ENCODE peak calls at places on chromosomes 4 and X, in nine cellular contexts. I, K, Y, C, J, O, S, F and Z are unnamed samples.

GRCh38 chr4:148443550-148444295 is 1.5 kb upstream of the NR3C2 start:
- DNase-seq in I (no peak), K (peak; percentile 50), Y (peak; percentile 38), C (peak; percentile 40), J (peak; percentile 38), O (peak; percentile 50), S (peak; percentile 34), F (peak; percentile 43), Z (no peak)

GRCh38 chrX:8914636-8915035 is 113.5 kb upstream of the FAM9A start:
- DNase-seq in I (no peak), K (no peak), Y (no peak), C (no peak), J (no peak), O (no peak), S (no peak), F (no peak), Z (no peak)

GRCh38 chr4:92776080-92776479 is 472.3 kb downstream of the GRID2 start:
- DNase-seq in I (no peak), K (no peak), Y (no peak), C (no peak), J (no peak), O (no peak), S (no peak), F (no peak), Z (no peak)

GRCh38 chr4:113878718-113879117 is 100.7 kb downstream of the ARSJ start:
- DNase-seq in I (peak; percentile 3), K (no peak), Y (peak; percentile 19), C (no peak), J (no peak), O (no peak), S (no peak), F (no peak), Z (no peak)

GRCh38 chr4:168474660-168475320 is 5.5 kb downstream of the DDX60L start:
- DNase-seq in I (no peak), K (no peak), Y (no peak), C (no peak), J (no peak), O (no peak), S (no peak), F (no peak), Z (no peak)

GRCh38 chr4:32460972-32461371 is 1740.8 kb downstream of the PCDH7 start:
- DNase-seq in I (no peak), K (no peak), Y (no peak), C (no peak), J (no peak), O (no peak), S (no peak), F (no peak), Z (no peak)

GRCh38 chrX:120236676-120237460 is 13.7 kb upstream of the ZBTB33 start:
- DNase-seq in I (no peak), K (no peak), Y (no peak), C (no peak), J (no peak), O (no peak), S (no peak), F (no peak), Z (no peak)

GRCh38 chrX:146173742-146174141 is 356.1 kb downstream of the SLITRK2 start:
- DNase-seq in I (no peak), K (no peak), Y (no peak), C (no peak), J (no peak), O (no peak), S (no peak), F (no peak), Z (no peak)

GRCh38 chr4:133513891-133514290 is 364.8 kb downstream of the PCDH10 start:
- DNase-seq in I (no peak), K (no peak), Y (no peak), C (no peak), J (no peak), O (no peak), S (no peak), F (no peak), Z (no peak)

GRCh38 chrX:147948531-147948930 is 32.6 kb upstream of the FMR1NB start:
- DNase-seq in I (no peak), K (no peak), Y (no peak), C (peak; percentile 28), J (no peak), O (peak; percentile 18), S (no peak), F (no peak), Z (no peak)

GRCh38 chr4:98341309-98341708 is 80.1 kb downstream of the RAP1GDS1 start:
- DNase-seq in I (no peak), K (no peak), Y (peak; percentile 72), C (no peak), J (no peak), O (no peak), S (no peak), F (no peak), Z (peak; percentile 35)

GRCh38 chr4:5839751-5840674 is 52.9 kb downstream of the CRMP1 start:
- DNase-seq in I (no peak), K (peak; percentile 56), Y (no peak), C (peak; percentile 29), J (no peak), O (peak; percentile 26), S (no peak), F (peak; percentile 57), Z (peak; percentile 63)

GRCh38 chr4:125314676-125315570 is at the start of gene FAT4:
- DNase-seq in I (peak; percentile 31), K (peak; percentile 91), Y (peak; percentile 89), C (peak; percentile 82), J (peak; percentile 95), O (peak; percentile 77), S (no peak), F (peak; percentile 88), Z (peak; percentile 96)

GRCh38 chr4:30719363-30720020 is 677 bp upstream of the PCDH7 start:
- DNase-seq in I (peak; percentile 40), K (peak; percentile 52), Y (peak; percentile 65), C (peak; percentile 40), J (peak; percentile 48), O (peak; percentile 45), S (no peak), F (peak; percentile 83), Z (peak; percentile 71)

GRCh38 chr4:3637326-3638016 is 105.2 kb upstream of the LRPAP1 start:
- DNase-seq in I (no peak), K (no peak), Y (no peak), C (no peak), J (no peak), O (no peak), S (no peak), F (peak; percentile 41), Z (peak; percentile 72)

GRCh38 chrX:7233632-7234406 is 85.9 kb upstream of the PUDP start:
- DNase-seq in I (peak; percentile 17), K (no peak), Y (no peak), C (no peak), J (no peak), O (no peak), S (no peak), F (peak; percentile 28), Z (no peak)

GRCh38 chrX:48961585-48962091 is 4.2 kb upstream of the OTUD5 start:
- DNase-seq in I (no peak), K (no peak), Y (no peak), C (peak; percentile 25), J (no peak), O (no peak), S (no peak), F (no peak), Z (no peak)

GRCh38 chr4:84965558-84966381 is 720 bp downstream of the WDFY3 start:
- DNase-seq in I (peak; percentile 49), K (peak; percentile 47), Y (peak; percentile 90), C (peak; percentile 34), J (peak; percentile 40), O (peak; percentile 41), S (no peak), F (peak; percentile 85), Z (peak; percentile 50)

GRCh38 chr4:82043809-82044137 is 330.0 kb downstream of the HNRNPD start:
- DNase-seq in I (no peak), K (no peak), Y (peak; percentile 3), C (no peak), J (no peak), O (no peak), S (no peak), F (no peak), Z (no peak)

GRCh38 chr4:94339779-94340178 is 2.9 kb downstream of the HPGDS start:
- DNase-seq in I (peak; percentile 2), K (no peak), Y (no peak), C (no peak), J (peak; percentile 39), O (no peak), S (no peak), F (no peak), Z (peak; percentile 21)

GRCh38 chr4:157048248-157048647 is 27.7 kb upstream of the GLRB start:
- DNase-seq in I (no peak), K (no peak), Y (no peak), C (peak; percentile 9), J (no peak), O (no peak), S (no peak), F (no peak), Z (peak; percentile 24)

GRCh38 chr4:3870567-3870962 is 104.4 kb downstream of the ADRA2C start:
- DNase-seq in I (no peak), K (no peak), Y (no peak), C (no peak), J (peak; percentile 16), O (no peak), S (no peak), F (no peak), Z (no peak)